ENCODE peak calls at places on chromosomes 2 and 18, in five cellular contexts. Y is GM13976; O is B cell; K is Calu3; G is stimulated activated CD8-positive, alpha-beta memory T cell treated with anti-CD3 and anti-CD28 coated beads, Interleukin-7, amount 100 ng/mL, for 48 hours. A is an unnamed sample.
A peak's percentile ranks its signal among the peaks of the same experiment; 100 is the strongest.

GRCh38 chr18:24426398-24427294 is at the start of gene IMPACT:
- DNase-seq in K (peak; percentile 94), O (peak; percentile 73), Y (peak; percentile 83), G (peak; percentile 52), A (peak; percentile 15)

GRCh38 chr2:174465327-174465726 is 21.5 kb downstream of the GPR155 start:
- DNase-seq in K (no peak), O (no peak), G (no peak), Y (no peak), A (no peak)

GRCh38 chr18:27184115-27185024 is 738 bp downstream of the CHST9 start:
- DNase-seq in K (peak; percentile 36), G (no peak), O (no peak), Y (peak; percentile 23), A (no peak)

GRCh38 chr2:234363011-234363487 is 133.8 kb downstream of the ARL4C start:
- DNase-seq in Y (no peak), G (no peak), K (peak; percentile 10), O (no peak), A (no peak)

GRCh38 chr2:165008916-165009315 is 53.6 kb upstream of the SLC38A11 start:
- DNase-seq in K (peak; percentile 46), O (no peak), G (no peak), Y (no peak), A (peak; percentile 90)

GRCh38 chr2:200156140-200156858 is 150.2 kb upstream of the SPATS2L start:
- DNase-seq in O (no peak), K (peak; percentile 59), Y (no peak), G (no peak), A (no peak)

GRCh38 chr2:208249241-208249640 is 5.6 kb downstream of the IDH1 start:
- DNase-seq in K (no peak), O (no peak), G (no peak), Y (no peak), A (no peak)

GRCh38 chr2:1881998-1882397 is 137.7 kb upstream of the PXDN start:
- DNase-seq in Y (no peak), G (no peak), K (no peak), O (no peak), A (no peak)

GRCh38 chr2:48412409-48413259 is 117.3 kb upstream of the STON1 start:
- DNase-seq in G (no peak), Y (no peak), K (no peak), O (no peak), A (no peak)